ENCODE peak calls at places on chromosomes 7 and 10, in four cellular contexts. T is A549, S is stomach, X is transverse colon. V is an unnamed sample.

GRCh38 chr10:75544923-75545322 is 113.5 kb downstream of the LRMDA start:
- DNase-seq in T (no peak), S (no peak), X (no peak), V (no peak)

GRCh38 chr10:116888380-116889055 is 39.2 kb downstream of the ENO4 start:
- DNase-seq in T (peak; percentile 61), S (peak; percentile 66), X (peak; percentile 63), V (peak; percentile 78)

GRCh38 chr7:82085116-82085515 is 315.3 kb upstream of the HGF start:
- DNase-seq in T (no peak), S (no peak), X (no peak), V (no peak)

GRCh38 chr7:141754939-141755338 is 9.0 kb upstream of the TAS2R3 start:
- DNase-seq in T (peak; percentile 33), S (no peak), X (no peak), V (no peak)

GRCh38 chr7:33754933-33755928 is 150.1 kb upstream of the BMPER start:
- DNase-seq in T (no peak), S (no peak), X (no peak), V (no peak)

GRCh38 chr7:7641129-7641663 is 644 bp downstream of the UMAD1 start:
- DNase-seq in T (no peak), S (no peak), X (peak; percentile 11), V (no peak)

GRCh38 chr7:33868151-33868550 is 37.2 kb upstream of the BMPER start:
- DNase-seq in T (no peak), S (no peak), X (no peak), V (no peak)

GRCh38 chr10:80540136-80540535 is 2.4 kb downstream of the SH2D4B start:
- DNase-seq in T (no peak), S (no peak), X (no peak), V (peak; percentile 29)

GRCh38 chr10:104142081-104142480 is 20.1 kb downstream of the SFR1 start:
- DNase-seq in T (no peak), S (no peak), X (no peak), V (no peak)

GRCh38 chr7:1681581-1681980 is 11.5 kb downstream of the ELFN1 start:
- DNase-seq in T (no peak), S (no peak), X (no peak), V (peak; percentile 35)

GRCh38 chr10:43039629-43040481 is 37.0 kb upstream of the RET start:
- DNase-seq in T (no peak), S (peak; percentile 20), X (no peak), V (peak; percentile 45)

GRCh38 chr7:151511946-151512345 is 7.7 kb downstream of the RHEB start:
- DNase-seq in T (no peak), S (no peak), X (no peak), V (no peak)

GRCh38 chr10:63467833-63468232 is 2.1 kb upstream of the JMJD1C start:
- DNase-seq in T (no peak), S (no peak), X (no peak), V (no peak)

GRCh38 chr7:835491-836401 is 3.5 kb downstream of the SUN1 start:
- DNase-seq in T (no peak), S (peak; percentile 76), X (peak; percentile 32), V (no peak)

GRCh38 chr10:125132331-125132730 is 28.0 kb downstream of the CTBP2 start:
- DNase-seq in T (no peak), S (no peak), X (no peak), V (no peak)

GRCh38 chr10:18102404-18102803 is 37.8 kb upstream of the CACNB2 start:
- DNase-seq in T (no peak), S (no peak), X (no peak), V (no peak)

GRCh38 chr10:66941491-66941890 is 15.7 kb downstream of the LRRTM3 start:
- DNase-seq in T (no peak), S (no peak), X (no peak), V (no peak)

GRCh38 chr7:32142649-32143048 is 72.4 kb upstream of the PDE1C start:
- DNase-seq in T (no peak), S (no peak), X (no peak), V (no peak)

GRCh38 chr10:83287374-83287773 is 851.9 kb upstream of the GHITM start:
- DNase-seq in T (no peak), S (no peak), X (no peak), V (no peak)

GRCh38 chr10:92712016-92712889 is 22.5 kb downstream of the HHEX start:
- DNase-seq in T (no peak), S (no peak), X (no peak), V (no peak)

DNA sequence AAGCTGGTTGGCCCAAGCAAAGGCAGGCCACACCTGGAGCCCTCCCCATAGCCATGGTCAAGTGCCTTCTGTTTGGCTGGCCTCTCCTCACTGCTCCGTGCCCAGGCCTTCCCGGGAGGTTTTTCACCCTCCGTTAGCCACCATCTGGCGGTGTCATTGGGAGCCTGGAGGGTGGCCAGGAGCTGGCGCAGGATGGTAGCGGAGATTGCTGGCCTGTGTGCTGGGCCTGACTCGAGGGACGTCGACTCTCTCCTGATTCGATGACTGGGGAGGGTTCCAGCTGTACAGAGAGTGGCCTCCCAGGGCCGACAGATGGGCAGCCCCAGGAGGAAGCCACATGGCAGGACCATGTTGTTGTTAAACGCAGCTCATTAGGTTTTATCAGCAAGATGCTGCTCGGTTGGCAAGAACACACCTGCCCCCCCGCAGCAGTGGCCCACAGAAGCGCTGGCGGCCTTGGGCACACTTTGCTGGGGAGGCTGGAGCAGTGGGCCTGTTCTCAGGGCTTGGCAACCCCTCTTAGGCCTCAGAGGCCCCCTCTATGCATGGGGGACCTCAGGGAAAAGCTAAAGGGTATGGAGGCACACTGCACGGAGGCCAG is 64.0 kb upstream of the CACUL1 start:
- DNase-seq in T (no peak), S (no peak), X (no peak), V (no peak)
- TF ChIP-seq EP300 in T (no peak), S (no peak), X (no peak), V (no peak)

DNA sequence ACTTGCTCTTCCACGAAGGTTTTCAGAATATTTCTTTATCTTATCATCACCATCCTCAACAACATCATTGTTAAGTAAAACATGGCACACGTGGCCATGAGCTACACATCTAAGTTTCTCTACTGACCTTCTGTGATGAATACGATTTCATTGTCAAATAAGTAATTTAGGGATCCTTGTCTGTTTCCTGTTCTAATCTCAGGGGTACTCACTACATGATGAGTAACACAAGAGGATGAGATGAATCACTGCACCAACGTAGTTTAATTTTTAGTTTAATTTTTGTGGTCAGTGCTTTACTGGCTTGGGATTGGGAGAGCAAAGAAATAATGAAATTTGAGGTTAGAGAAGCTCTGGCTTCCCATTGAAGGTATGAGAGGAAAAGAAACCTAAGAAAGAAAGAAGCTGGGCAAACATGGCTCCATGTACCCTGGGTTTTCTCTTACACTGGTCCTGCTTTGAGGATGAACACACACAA is 461.9 kb upstream of the KLF6 start:
- DNase-seq in T (no peak), S (no peak), X (no peak), V (no peak)
- H3K4me1 ChIP-seq in T (peaks cover 30% of the 10 kb centered on the region), S (peaks cover 4% of the 10 kb centered on the region), X (peaks cover 22% of the 10 kb centered on the region), V (peaks cover 26% of the 10 kb centered on the region)

GRCh38 chr10:29804025-29804852 is 169.5 kb upstream of the SVIL start:
- DNase-seq in T (peak; percentile 85), S (peak; percentile 37), X (peak; percentile 52), V (peak; percentile 77)
- TF ChIP-seq EP300 in T (peak; percentile 81), S (no peak), X (no peak), V (no peak)

DNA sequence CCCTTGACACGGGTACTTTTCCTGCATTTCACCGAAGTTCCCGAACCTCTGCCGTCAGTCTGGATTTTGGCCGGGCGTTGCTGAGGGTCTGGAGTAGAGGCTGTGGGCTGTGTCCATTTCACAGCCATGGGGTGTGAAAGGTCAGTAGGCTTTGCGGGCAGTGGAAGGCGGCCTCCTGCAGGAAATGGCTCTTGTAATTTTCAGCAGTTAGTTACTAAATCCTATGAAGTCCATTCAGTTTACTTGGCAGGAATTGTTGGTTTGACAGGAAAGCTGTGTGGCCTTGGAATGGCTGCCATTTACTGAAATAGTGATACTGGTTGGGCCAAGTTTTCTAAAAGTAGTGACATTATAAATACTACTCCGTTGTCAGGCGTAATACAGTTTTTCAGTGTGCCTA is 303.8 kb downstream of the CCDC3 start:
- DNase-seq in T (no peak), S (no peak), X (no peak), V (no peak)
- H3K4me1 ChIP-seq in T (peaks cover 17% of the 10 kb centered on the region), S (no peaks in the 10 kb centered on the region), X (peaks cover 28% of the 10 kb centered on the region), V (peaks cover 34% of the 10 kb centered on the region)

GRCh38 chr10:72297281-72297967 is 23.7 kb downstream of the DDIT4 start:
- DNase-seq in T (peak; percentile 96), S (peak; percentile 79), X (peak; percentile 91), V (peak; percentile 93)
- TF ChIP-seq EP300 in T (peak; percentile 93), S (no peak), X (peak; percentile 88), V (no peak)